ENCODE peak calls at places on chromosomes 12 and 14, in ten cellular contexts. B is BE2C, S is heart left ventricle, V is gastrocnemius medialis, N is pancreas, Q is SK-N-MC, F is tibial artery, M is right lobe of liver, K is GM23248, A is mucosa of descending colon. E is an unnamed sample.

GRCh38 chr12:28799337-28799736 is 349.7 kb upstream of the FAR2 start:
- DNase-seq in B (no peak), S (no peak), V (no peak), N (no peak), Q (no peak), F (no peak), M (no peak), K (peak; percentile 6), A (peak; percentile 3), E (no peak)

GRCh38 chr14:72680853-72681640 is 212.9 kb downstream of the DPF3 start:
- DNase-seq in B (no peak), S (no peak), V (no peak), N (no peak), Q (no peak), F (no peak), M (no peak), K (peak; percentile 38), A (no peak), E (no peak)

GRCh38 chr12:2355604-2356003 is 302.8 kb downstream of the CACNA1C start:
- DNase-seq in B (no peak), S (no peak), V (no peak), N (no peak), Q (no peak), F (peak; percentile 5), M (no peak), K (no peak), A (no peak), E (no peak)

GRCh38 chr12:29088611-29089219 is 60.4 kb upstream of the FAR2 start:
- DNase-seq in B (no peak), S (no peak), V (no peak), N (no peak), Q (peak; percentile 8), F (no peak), M (no peak), K (peak; percentile 58), A (no peak), E (no peak)

GRCh38 chr12:15152864-15153263 is 68.4 kb downstream of the RERG start:
- DNase-seq in B (no peak), S (no peak), V (no peak), N (no peak), Q (no peak), F (no peak), M (no peak), K (peak; percentile 61), A (no peak), E (no peak)

GRCh38 chr12:10170199-10170598 is 1.7 kb downstream of the OLR1 start:
- DNase-seq in B (no peak), S (no peak), V (no peak), N (no peak), Q (no peak), F (no peak), M (no peak), K (peak; percentile 62), A (no peak), E (no peak)

GRCh38 chr12:78085562-78086182 is 255.0 kb downstream of the NAV3 start:
- DNase-seq in B (no peak), S (no peak), V (no peak), N (no peak), Q (no peak), F (no peak), M (no peak), K (peak; percentile 90), A (no peak), E (no peak)

GRCh38 chr12:124545508-124546418 is 21.6 kb downstream of the NCOR2 start:
- DNase-seq in B (no peak), S (no peak), V (no peak), N (peak; percentile 55), Q (no peak), F (no peak), M (no peak), K (peak; percentile 51), A (peak; percentile 52), E (peak; percentile 82)

GRCh38 chr14:52253503-52253902 is 14.0 kb upstream of the PTGDR start:
- DNase-seq in B (no peak), S (no peak), V (no peak), N (no peak), Q (no peak), F (no peak), M (no peak), K (peak; percentile 61), A (no peak), E (no peak)

GRCh38 chr12:115528466-115528865 is 749.0 kb downstream of the MED13L start:
- DNase-seq in B (no peak), S (no peak), V (no peak), N (no peak), Q (no peak), F (no peak), M (no peak), K (no peak), A (no peak), E (no peak)

GRCh38 chr12:104720346-104721064 is 237.6 kb downstream of the SLC41A2 start:
- DNase-seq in B (no peak), S (no peak), V (no peak), N (no peak), Q (no peak), F (no peak), M (no peak), K (peak; percentile 59), A (peak; percentile 46), E (no peak)

GRCh38 chr12:2783936-2784600 is 10.7 kb upstream of the FKBP4 start:
- DNase-seq in B (peak; percentile 71), S (peak; percentile 69), V (peak; percentile 36), N (peak; percentile 83), Q (no peak), F (peak; percentile 44), M (peak; percentile 70), K (peak; percentile 70), A (peak; percentile 66), E (peak; percentile 76)

GRCh38 chr12:54132979-54133378 is 55.8 kb downstream of the SMUG1 start:
- DNase-seq in B (no peak), S (no peak), V (no peak), N (no peak), Q (no peak), F (no peak), M (no peak), K (no peak), A (no peak), E (no peak)

GRCh38 chr12:95582230-95583058 is 31.2 kb upstream of the USP44 start:
- DNase-seq in B (no peak), S (no peak), V (no peak), N (no peak), Q (peak; percentile 26), F (no peak), M (no peak), K (peak; percentile 73), A (no peak), E (no peak)

GRCh38 chr12:104708891-104709290 is 249.2 kb downstream of the SLC41A2 start:
- DNase-seq in B (no peak), S (no peak), V (no peak), N (no peak), Q (no peak), F (no peak), M (no peak), K (no peak), A (no peak), E (no peak)

GRCh38 chr12:3421191-3421590 is 69.8 kb upstream of the PRMT8 start:
- DNase-seq in B (no peak), S (no peak), V (no peak), N (no peak), Q (no peak), F (no peak), M (no peak), K (no peak), A (no peak), E (no peak)

GRCh38 chr14:24234095-24235020 is 1.6 kb downstream of the GMPR2 start:
- DNase-seq in B (no peak), S (no peak), V (no peak), N (no peak), Q (no peak), F (no peak), M (no peak), K (no peak), A (no peak), E (no peak)

GRCh38 chr12:91978143-91978542 is 167.5 kb downstream of the BTG1 start:
- DNase-seq in B (no peak), S (no peak), V (no peak), N (no peak), Q (no peak), F (no peak), M (no peak), K (no peak), A (no peak), E (no peak)

GRCh38 chr14:99190696-99191662 is 81.0 kb downstream of the BCL11B start:
- DNase-seq in B (no peak), S (no peak), V (no peak), N (no peak), Q (no peak), F (no peak), M (no peak), K (no peak), A (no peak), E (no peak)
- H3K4me3 ChIP-seq in B (no peak overlapping the region), S (peak overlapping the region; percentile 51), V (no peak overlapping the region), N (no peak overlapping the region), Q (peak overlapping the region; percentile 71), F (peak overlapping the region; percentile 41), M (no peak overlapping the region), K (no peak overlapping the region), A (no peak overlapping the region), E (no peak overlapping the region)

GRCh38 chr12:98637068-98637467 is 7.5 kb downstream of the IKBIP start:
- DNase-seq in B (no peak), S (no peak), V (no peak), N (no peak), Q (no peak), F (no peak), M (no peak), K (no peak), A (no peak), E (no peak)
- H3K36me3 ChIP-seq in B (no peaks in the 10 kb centered on the region), S (no peaks in the 10 kb centered on the region), V (no peaks in the 10 kb centered on the region), N (no peaks in the 10 kb centered on the region), Q (peaks cover 4% of the 10 kb centered on the region), F (no peaks in the 10 kb centered on the region), M (no peaks in the 10 kb centered on the region), K (peaks cover 11% of the 10 kb centered on the region), A (no peaks in the 10 kb centered on the region), E (no peaks in the 10 kb centered on the region)

DNA sequence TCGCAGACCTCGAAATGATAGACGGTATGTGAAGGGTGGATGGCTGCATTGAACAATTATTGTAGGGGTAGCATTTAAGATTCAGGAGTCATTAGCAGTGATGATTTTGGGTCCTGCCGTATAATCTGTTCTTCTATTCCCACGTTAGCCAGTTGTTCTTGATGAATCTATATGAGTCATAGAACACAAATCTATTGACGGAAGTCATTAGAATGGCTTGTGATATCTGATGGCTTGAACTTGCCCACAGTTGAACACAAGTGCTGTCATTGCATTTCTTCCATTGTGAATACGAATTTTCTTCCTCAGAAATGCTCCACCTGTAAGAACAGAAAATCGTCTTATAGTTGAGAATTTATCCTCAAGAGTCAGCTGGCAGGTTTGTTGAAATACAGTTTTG is 1.9 kb downstream of the SRSF5 start:
- DNase-seq in B (no peak), S (no peak), V (no peak), N (no peak), Q (no peak), F (no peak), M (no peak), K (no peak), A (no peak), E (no peak)
- H3K4me3 ChIP-seq in B (peak overlapping the region; percentile 100), S (peak overlapping the region; percentile 89), V (peak overlapping the region; percentile 79), N (peak overlapping the region; percentile 93), Q (peak overlapping the region; percentile 100), F (peak overlapping the region; percentile 96), M (peak overlapping the region; percentile 87), K (peak overlapping the region; percentile 99), A (no peak overlapping the region), E (no peak overlapping the region)

DNA sequence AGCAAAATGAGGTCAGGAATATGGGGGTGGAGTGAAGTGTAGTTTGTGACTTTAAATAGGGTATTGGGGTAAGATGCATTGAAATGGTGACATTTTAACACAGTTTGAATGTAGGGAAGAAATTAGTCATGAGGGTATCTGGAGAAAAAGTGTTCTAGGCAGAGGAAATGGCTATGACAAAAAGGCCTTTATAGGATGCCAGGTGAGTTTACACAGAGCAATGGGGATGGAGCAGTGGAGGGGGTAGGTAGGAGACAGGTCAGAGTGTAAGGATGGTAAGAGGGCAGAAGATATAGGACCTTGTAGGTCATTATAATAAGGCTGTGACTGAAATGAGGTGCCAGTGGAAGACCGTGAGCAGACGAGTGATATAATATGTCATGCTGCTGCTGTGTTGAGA is 30.4 kb downstream of the HEATR5A start:
- DNase-seq in B (no peak), S (no peak), V (no peak), N (no peak), Q (no peak), F (no peak), M (no peak), K (peak; percentile 9), A (no peak), E (no peak)
- H3K36me3 ChIP-seq in B (peaks cover 27% of the 10 kb centered on the region), S (peaks cover 8% of the 10 kb centered on the region), V (no peaks in the 10 kb centered on the region), N (peaks cover 12% of the 10 kb centered on the region), Q (no peaks in the 10 kb centered on the region), F (peaks cover 20% of the 10 kb centered on the region), M (no peaks in the 10 kb centered on the region), K (peaks cover 46% of the 10 kb centered on the region), A (no peaks in the 10 kb centered on the region), E (no peaks in the 10 kb centered on the region)